ENCODE peak calls at places on chromosomes 16 and 17, in four cellular contexts. E, B, V and Q are unnamed samples.

GRCh38 chr17:61468263-61468907 is 16.2 kb downstream of the TBX4 start:
- DNase-seq in V (no peak), E (no peak), B (no peak), Q (peak)

GRCh38 chr16:79618041-79618711 is 17.6 kb upstream of the MAF start:
- DNase-seq in B (no peak), E (no peak), V (no peak), Q (no peak)

GRCh38 chr17:21204923-21205322 is 9.0 kb downstream of the TMEM11 start:
- DNase-seq in V (no peak), B (no peak), E (no peak), Q (peak)

GRCh38 chr17:81460856-81461460 is 51.6 kb downstream of the ACTG1 start:
- DNase-seq in B (peak), E (no peak), V (no peak), Q (peak)

GRCh38 chr16:9159839-9160550 is 68.6 kb downstream of the HAPSTR1 start:
- DNase-seq in B (peak), E (peak), V (peak), Q (no peak)

GRCh38 chr16:83676056-83676455 is 131.7 kb upstream of the HSBP1 start:
- DNase-seq in E (no peak), B (no peak), V (no peak), Q (no peak)

GRCh38 chr17:78000351-78000750 is 41.8 kb downstream of the TNRC6C start:
- DNase-seq in B (no peak), V (no peak), E (peak), Q (no peak)

GRCh38 chr16:75921281-75921680 is 195.0 kb upstream of the CPHXL start:
- DNase-seq in V (no peak), E (no peak), B (no peak), Q (no peak)

GRCh38 chr16:17474572-17474971 is 3.8 kb upstream of the XYLT1 start:
- DNase-seq in B (peak), V (no peak), E (no peak), Q (no peak)
- TF ChIP-seq CTCF in B (peak), V (no peak), E (no peak), Q (no peak)

GRCh38 chr17:76473541-76473985 is 6.2 kb downstream of the AANAT start:
- DNase-seq in E (no peak), B (no peak), V (no peak), Q (no peak)
- TF ChIP-seq CTCF in E (peak), B (no peak), V (peak), Q (peak)

GRCh38 chr16:65667013-65667578 is 545.2 kb upstream of the CDH11 start:
- DNase-seq in V (no peak), E (no peak), B (no peak), Q (no peak)
- TF ChIP-seq CTCF in V (no peak), E (peak), B (no peak), Q (no peak)

GRCh38 chr16:50889746-50890145 is 147.9 kb downstream of the CYLD start:
- DNase-seq in B (no peak), V (no peak), E (no peak), Q (no peak)
- TF ChIP-seq CTCF in B (no peak), V (no peak), E (no peak), Q (no peak)